ENCODE peak calls at places on chromosomes 4 and X, in four cellular contexts. T is prostate gland, R is OCI-LY7, X is HFFc6. G is an unnamed sample.

GRCh38 chr4:10023050-10023419 is 1.7 kb upstream of the SLC2A9 start:
- DNase-seq in T (no peak), R (peak), X (no peak), G (no peak)

GRCh38 chr4:102824398-102824797 is 3.0 kb downstream of the UBE2D3 start:
- DNase-seq in T (no peak), R (no peak), X (no peak), G (no peak)

GRCh38 chrX:134634691-134635090 is 23.6 kb downstream of the PLAC1 start:
- DNase-seq in T (no peak), R (no peak), X (peak), G (no peak)

GRCh38 chr4:28009541-28009940 is 1148.9 kb downstream of the STIM2 start:
- DNase-seq in T (no peak), R (no peak), X (peak), G (no peak)

GRCh38 chrX:34528081-34528480 is 129.0 kb downstream of the TMEM47 start:
- DNase-seq in T (no peak), R (no peak), X (no peak), G (no peak)

GRCh38 chrX:15206306-15206705 is 63.6 kb downstream of the ASB9 start:
- DNase-seq in T (no peak), R (no peak), X (no peak), G (no peak)

GRCh38 chr4:11813951-11814446 is 385.3 kb upstream of the HS3ST1 start:
- DNase-seq in T (no peak), R (no peak), X (no peak), G (no peak)

GRCh38 chr4:150115851-150116250 is 37.6 kb downstream of the DCLK2 start:
- DNase-seq in T (no peak), R (no peak), X (no peak), G (no peak)

GRCh38 chr4:137378393-137379290 is 153.7 kb downstream of the PCDH18 start:
- DNase-seq in T (no peak), R (no peak), X (no peak), G (no peak)

GRCh38 chr4:113673450-113673849 is 88.1 kb downstream of the CAMK2D start:
- DNase-seq in T (no peak), R (peak), X (peak), G (no peak)

GRCh38 chrX:84748965-84749656 is 246.9 kb upstream of the HDX start:
- DNase-seq in T (no peak), R (no peak), X (no peak), G (no peak)

GRCh38 chr4:11743236-11743635 is 314.5 kb upstream of the HS3ST1 start:
- DNase-seq in T (no peak), R (no peak), X (no peak), G (no peak)

GRCh38 chr4:84239278-84239845 is 259.7 kb downstream of the NKX6-1 start:
- DNase-seq in T (no peak), R (no peak), X (no peak), G (no peak)

GRCh38 chr4:7769936-7770674 is 169.6 kb downstream of the AFAP1 start:
- DNase-seq in T (no peak), R (no peak), X (peak), G (no peak)

GRCh38 chrX:131081772-131082755 is 23.9 kb downstream of the ARHGAP36 start:
- DNase-seq in T (no peak), R (no peak), X (no peak), G (no peak)

GRCh38 chrX:23937100-23937499 is 29.3 kb downstream of the CXorf58 start:
- DNase-seq in T (no peak), R (no peak), X (no peak), G (no peak)

GRCh38 chr4:36165256-36166005 is 78.9 kb downstream of the ARAP2 start:
- DNase-seq in T (no peak), R (no peak), X (no peak), G (no peak)

GRCh38 chrX:23317799-23318724 is 16.6 kb upstream of the PTCHD1 start:
- DNase-seq in T (no peak), R (peak), X (no peak), G (no peak)

GRCh38 chr4:1368421-1369090 is 21.5 kb downstream of the UVSSA start:
- DNase-seq in T (no peak), R (no peak), X (no peak), G (no peak)

GRCh38 chrX:40646489-40647306 is 663 bp downstream of the CXorf38 start:
- DNase-seq in T (peak), R (peak), X (peak), G (no peak)

GRCh38 chr4:6239486-6239885 is 30.2 kb upstream of the WFS1 start:
- DNase-seq in T (no peak), R (no peak), X (no peak), G (no peak)

GRCh38 chr4:107801766-107802211 is 22.9 kb upstream of the SGMS2 start:
- DNase-seq in T (no peak), R (no peak), X (peak), G (no peak)

GRCh38 chrX:136168929-136169735 is 21.8 kb downstream of the FHL1 start:
- DNase-seq in T (no peak), R (no peak), X (peak), G (no peak)

GRCh38 chrX:53128097-53128749 is 34.3 kb downstream of the KANTR start:
- DNase-seq in T (no peak), R (no peak), X (peak), G (no peak)

GRCh38 chrX:78555401-78555980 is 103.6 kb downstream of the RTL3 start:
- DNase-seq in T (no peak), R (peak), X (no peak), G (no peak)

GRCh38 chr4:164701665-164702064 is 52.3 kb upstream of the SMIM31 start:
- DNase-seq in T (no peak), R (no peak), X (no peak), G (no peak)

GRCh38 chr4:113882668-113883067 is 96.8 kb downstream of the ARSJ start:
- DNase-seq in T (no peak), R (no peak), X (no peak), G (no peak)

GRCh38 chrX:534804-535203 is 95.8 kb upstream of the SHOX start:
- DNase-seq in T (no peak), R (no peak), X (no peak), G (no peak)
- TF ChIP-seq CTCF in T (no peak), R (no peak), X (no peak), G (no peak)

DNA sequence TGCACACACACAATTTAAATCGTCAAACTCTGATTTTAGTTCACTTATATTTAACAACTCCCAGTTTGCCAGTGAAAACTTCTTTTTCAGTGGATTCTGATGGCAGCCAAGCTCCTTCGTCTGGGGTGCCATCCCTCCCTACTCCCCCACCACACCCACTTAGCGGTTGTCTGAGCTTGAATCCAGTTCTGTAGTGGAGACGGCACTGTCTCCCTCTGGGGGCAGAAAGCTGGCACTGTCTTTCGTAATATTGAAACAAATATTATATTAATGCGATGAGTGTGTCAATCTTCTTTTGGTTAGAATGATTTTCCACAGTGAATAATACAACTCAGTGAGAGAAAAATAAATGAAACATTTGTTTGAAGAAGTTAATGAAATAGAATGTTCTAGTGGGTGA is 5.4 kb downstream of the MEPE start:
- DNase-seq in T (no peak), R (no peak), X (no peak), G (no peak)
- TF ChIP-seq CTCF in T (no peak), R (peak), X (peak), G (peak)

GRCh38 chr4:26701786-26702227 is 117.9 kb downstream of the TBC1D19 start:
- DNase-seq in T (no peak), R (no peak), X (peak), G (no peak)

GRCh38 chr4:26700110-26700509 is 116.2 kb downstream of the TBC1D19 start:
- DNase-seq in T (no peak), R (no peak), X (no peak), G (no peak)

DNA sequence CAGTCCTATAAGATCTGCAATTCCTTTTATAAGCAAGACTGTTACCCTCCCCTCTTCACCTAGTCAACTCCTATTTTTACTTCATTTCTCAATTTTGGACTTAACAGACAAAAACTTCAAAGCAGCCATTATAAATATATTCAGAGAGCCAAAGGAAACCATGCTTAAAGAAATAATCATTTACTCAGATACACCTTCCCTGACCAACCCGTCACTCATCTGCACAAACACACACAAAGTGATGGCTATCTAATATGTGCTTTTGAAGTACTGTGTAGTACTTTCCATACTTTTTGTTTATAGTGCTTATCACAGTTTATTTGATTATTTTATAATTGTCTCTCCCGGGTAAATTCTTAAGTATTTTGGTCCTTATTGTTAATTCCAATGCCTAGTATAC is 117.2 kb downstream of the TBC1D19 start:
- DNase-seq in T (no peak), R (no peak), X (no peak), G (no peak)
- TF ChIP-seq CTCF in T (no peak), R (no peak), X (no peak), G (no peak)

DNA sequence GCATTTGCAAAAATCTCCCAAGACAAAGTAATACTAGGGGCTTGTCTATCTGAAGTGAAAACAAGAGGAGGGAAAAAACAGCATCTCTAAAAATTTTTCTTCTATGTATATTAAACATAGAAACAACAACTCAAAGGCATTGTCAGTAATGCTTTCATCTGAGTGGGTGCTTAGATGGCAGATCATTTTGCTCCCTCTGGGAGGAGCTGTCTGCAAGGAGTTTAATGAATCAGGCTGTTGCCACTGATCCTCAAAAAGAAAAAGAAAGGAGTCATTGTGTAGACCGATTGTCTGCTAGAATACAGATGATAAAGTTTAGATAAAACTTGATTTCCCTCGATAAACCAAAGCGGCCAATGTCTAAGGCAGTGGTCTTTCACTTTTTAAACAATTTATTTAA is 49.7 kb upstream of the KLHL8 start:
- DNase-seq in T (peak), R (peak), X (peak), G (no peak)
- TF ChIP-seq CTCF in T (no peak), R (peak), X (peak), G (peak)

GRCh38 chrX:48939417-48940228 is 17.8 kb downstream of the OTUD5 start:
- DNase-seq in T (no peak), R (peak), X (no peak), G (no peak)

GRCh38 chrX:48936429-48937064 is 17.7 kb upstream of the PIM2 start:
- DNase-seq in T (no peak), R (no peak), X (no peak), G (no peak)

GRCh38 chrX:48934581-48935331 is 15.9 kb upstream of the PIM2 start:
- DNase-seq in T (no peak), R (no peak), X (no peak), G (no peak)

GRCh38 chrX:48938721-48939416 is 18.5 kb downstream of the OTUD5 start:
- DNase-seq in T (no peak), R (peak), X (no peak), G (no peak)

GRCh38 chrX:48937065-48937907 is 18.5 kb upstream of the PIM2 start:
- DNase-seq in T (peak), R (peak), X (no peak), G (no peak)
- TF ChIP-seq CTCF in T (no peak), R (peak), X (no peak), G (no peak)

DNA sequence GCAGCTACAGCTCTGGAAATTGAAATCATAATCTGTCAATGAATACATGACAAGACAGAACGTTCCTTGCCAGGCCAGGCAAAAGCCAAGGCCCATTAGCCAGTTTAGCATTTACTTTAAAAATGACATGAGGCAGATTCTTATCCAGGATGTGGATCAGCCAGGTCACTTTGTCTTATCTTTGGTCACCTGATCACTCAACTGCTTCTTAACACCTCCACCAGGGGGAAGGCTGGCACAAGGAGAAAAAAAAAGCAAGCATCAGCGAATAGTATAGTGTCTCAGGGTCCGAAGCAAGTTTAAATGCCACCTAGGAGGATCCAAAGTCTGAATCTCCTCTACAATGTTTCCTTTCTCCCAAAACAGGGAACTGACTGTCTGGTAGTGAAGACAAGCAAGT is 18.8 kb downstream of the ATP1B4 start:
- DNase-seq in T (peak), R (peak), X (no peak), G (no peak)
- TF ChIP-seq CTCF in T (peak), R (peak), X (peak), G (peak)

GRCh38 chrX:25043192-25043591 is 27.4 kb upstream of the ARX start:
- DNase-seq in T (no peak), R (no peak), X (no peak), G (no peak)

GRCh38 chrX:25034889-25035288 is 19.1 kb upstream of the ARX start:
- DNase-seq in T (no peak), R (no peak), X (no peak), G (no peak)

GRCh38 chrX:25039036-25039435 is 23.3 kb upstream of the ARX start:
- DNase-seq in T (no peak), R (no peak), X (no peak), G (no peak)
- TF ChIP-seq CTCF in T (no peak), R (no peak), X (no peak), G (no peak)

G was measured in type B pancreatic cell.